ENCODE peak calls at places on chromosomes 5 and 9, in five cellular contexts. One of them, this sample, is unnamed. For H3K27me3 and H3K36me3, the result is how much of the 10 kb centered on the place peaks cover.

GRCh38 chr9:109771796-109772525 is 8.0 kb upstream of the PALM2AKAP2 start:
- DNase-seq in SK-N-SH: no peak
- DNase-seq in lower lobe of right lung: no peak
- DNase-seq in psoas muscle: no peak
- DNase-seq in cardiac muscle cell: peak
- DNase-seq in this sample: no peak

GRCh38 chr5:78899922-78900362 is 85.2 kb downstream of the ARSB start:
- DNase-seq in psoas muscle: no peak
- DNase-seq in lower lobe of right lung: peak
- DNase-seq in SK-N-SH: no peak
- DNase-seq in cardiac muscle cell: peak
- DNase-seq in this sample: peak

GRCh38 chr5:59065551-59065950 is 482.7 kb downstream of the RAB3C start:
- DNase-seq in SK-N-SH: no peak
- DNase-seq in psoas muscle: no peak
- DNase-seq in lower lobe of right lung: no peak
- DNase-seq in cardiac muscle cell: no peak
- DNase-seq in this sample: no peak

GRCh38 chr5:160165137-160166068 is 46.2 kb upstream of the PWWP2A start:
- DNase-seq in SK-N-SH: peak
- DNase-seq in cardiac muscle cell: peak
- DNase-seq in psoas muscle: peak
- DNase-seq in lower lobe of right lung: peak
- DNase-seq in this sample: peak

GRCh38 chr5:123094919-123095693 is 6.1 kb downstream of the PRDM6 start:
- DNase-seq in lower lobe of right lung: no peak
- DNase-seq in SK-N-SH: peak
- DNase-seq in psoas muscle: no peak
- DNase-seq in cardiac muscle cell: peak
- DNase-seq in this sample: peak

GRCh38 chr5:67619235-67619634 is 422.6 kb upstream of the CD180 start:
- DNase-seq in cardiac muscle cell: no peak
- DNase-seq in lower lobe of right lung: no peak
- DNase-seq in psoas muscle: no peak
- DNase-seq in SK-N-SH: no peak
- DNase-seq in this sample: no peak

GRCh38 chr5:80608730-80609129 is 38.6 kb upstream of the ANKRD34B start:
- DNase-seq in cardiac muscle cell: no peak
- DNase-seq in SK-N-SH: no peak
- DNase-seq in lower lobe of right lung: no peak
- DNase-seq in psoas muscle: no peak
- DNase-seq in this sample: no peak

GRCh38 chr9:131809941-131810344 is 70.1 kb upstream of the RAPGEF1 start:
- DNase-seq in lower lobe of right lung: no peak
- DNase-seq in SK-N-SH: no peak
- DNase-seq in psoas muscle: no peak
- DNase-seq in cardiac muscle cell: no peak
- DNase-seq in this sample: no peak

GRCh38 chr5:135013445-135013844 is 20.6 kb downstream of the PITX1 start:
- DNase-seq in lower lobe of right lung: no peak
- DNase-seq in SK-N-SH: no peak
- DNase-seq in psoas muscle: no peak
- DNase-seq in cardiac muscle cell: no peak
- DNase-seq in this sample: no peak

GRCh38 chr5:174223355-174223754 is 177.8 kb downstream of the NSG2 start:
- DNase-seq in cardiac muscle cell: peak
- DNase-seq in lower lobe of right lung: no peak
- DNase-seq in psoas muscle: no peak
- DNase-seq in SK-N-SH: peak
- DNase-seq in this sample: no peak
- H3K27me3 ChIP-seq in cardiac muscle cell: under half
- H3K27me3 ChIP-seq in lower lobe of right lung: under half
- H3K27me3 ChIP-seq in psoas muscle: under half
- H3K27me3 ChIP-seq in SK-N-SH: under half
- H3K27me3 ChIP-seq in this sample: under half

DNA sequence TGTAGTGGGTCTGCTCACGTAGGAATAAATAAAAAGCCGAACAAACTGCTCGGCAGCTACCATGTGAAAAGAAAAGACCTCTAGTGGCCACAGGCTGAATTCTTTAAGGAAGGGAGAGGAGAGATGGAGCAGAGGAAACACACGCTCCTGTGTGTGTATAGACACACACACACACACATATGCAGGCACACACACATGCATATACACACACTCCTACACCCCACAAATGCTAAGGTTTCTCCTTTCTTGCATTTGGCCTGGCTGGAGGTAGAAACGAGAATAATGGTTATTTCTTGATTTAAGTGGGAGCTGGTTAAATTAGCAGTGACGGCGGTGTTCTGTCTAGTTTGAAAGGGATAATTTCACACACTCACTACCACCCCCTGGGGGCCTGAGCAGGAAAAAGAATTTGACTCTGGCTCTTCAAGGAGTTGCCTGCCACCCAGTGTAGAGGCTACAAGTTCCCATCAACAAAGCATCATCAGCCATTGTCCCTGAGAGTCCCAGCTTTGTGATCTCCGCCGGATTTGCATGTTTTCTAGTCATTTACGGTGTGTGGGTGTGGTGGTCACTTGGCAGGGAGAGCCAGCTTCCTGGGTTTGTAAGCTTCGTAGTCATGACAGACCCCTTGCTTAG is at the start of gene INSYN2B:
- DNase-seq in SK-N-SH: peak
- DNase-seq in psoas muscle: peak
- DNase-seq in lower lobe of right lung: peak
- DNase-seq in cardiac muscle cell: peak
- DNase-seq in this sample: peak
- H3K4me3 ChIP-seq in SK-N-SH: peak
- H3K4me3 ChIP-seq in psoas muscle: no peak
- H3K4me3 ChIP-seq in lower lobe of right lung: peak
- H3K4me3 ChIP-seq in cardiac muscle cell: peak
- H3K4me3 ChIP-seq in this sample: no peak

DNA sequence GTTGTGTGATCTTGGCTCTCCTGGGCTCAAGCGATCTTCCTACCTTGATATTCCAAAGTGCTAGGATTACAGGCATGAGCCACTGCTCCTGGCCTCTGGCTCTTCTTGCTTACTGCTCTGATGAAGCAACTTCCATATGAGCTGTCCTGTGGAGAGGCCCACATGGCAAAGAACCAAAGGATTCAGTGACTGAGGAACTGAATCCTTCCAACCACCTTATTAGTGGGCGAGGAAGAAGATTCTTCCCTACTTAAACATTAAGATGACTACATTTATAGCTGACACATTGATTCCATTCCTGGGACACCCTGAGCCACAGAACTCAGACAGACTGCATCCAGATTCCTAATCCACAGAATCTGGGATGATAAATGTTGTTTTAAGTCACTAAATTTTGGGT is 16.5 kb upstream of the SLCO4C1 start:
- DNase-seq in cardiac muscle cell: no peak
- DNase-seq in SK-N-SH: no peak
- DNase-seq in lower lobe of right lung: no peak
- DNase-seq in psoas muscle: no peak
- DNase-seq in this sample: no peak
- H3K36me3 ChIP-seq in cardiac muscle cell: under half
- H3K36me3 ChIP-seq in SK-N-SH: under half
- H3K36me3 ChIP-seq in lower lobe of right lung: under half
- H3K36me3 ChIP-seq in psoas muscle: under half
- H3K36me3 ChIP-seq in this sample: under half

GRCh38 chr5:88658005-88658404 is 225.0 kb downstream of the MEF2C start:
- DNase-seq in psoas muscle: no peak
- DNase-seq in lower lobe of right lung: no peak
- DNase-seq in SK-N-SH: no peak
- DNase-seq in cardiac muscle cell: no peak
- DNase-seq in this sample: no peak

GRCh38 chr5:88660326-88660946 is 222.5 kb downstream of the MEF2C start:
- DNase-seq in SK-N-SH: no peak
- DNase-seq in psoas muscle: no peak
- DNase-seq in cardiac muscle cell: no peak
- DNase-seq in lower lobe of right lung: no peak
- DNase-seq in this sample: peak

GRCh38 chr5:88659529-88660325 is 223.3 kb downstream of the MEF2C start:
- DNase-seq in psoas muscle: no peak
- DNase-seq in cardiac muscle cell: no peak
- DNase-seq in lower lobe of right lung: no peak
- DNase-seq in SK-N-SH: no peak
- DNase-seq in this sample: peak

GRCh38 chr5:88656196-88656935 is 226.6 kb downstream of the MEF2C start:
- DNase-seq in lower lobe of right lung: no peak
- DNase-seq in cardiac muscle cell: no peak
- DNase-seq in psoas muscle: no peak
- DNase-seq in SK-N-SH: no peak
- DNase-seq in this sample: no peak

DNA sequence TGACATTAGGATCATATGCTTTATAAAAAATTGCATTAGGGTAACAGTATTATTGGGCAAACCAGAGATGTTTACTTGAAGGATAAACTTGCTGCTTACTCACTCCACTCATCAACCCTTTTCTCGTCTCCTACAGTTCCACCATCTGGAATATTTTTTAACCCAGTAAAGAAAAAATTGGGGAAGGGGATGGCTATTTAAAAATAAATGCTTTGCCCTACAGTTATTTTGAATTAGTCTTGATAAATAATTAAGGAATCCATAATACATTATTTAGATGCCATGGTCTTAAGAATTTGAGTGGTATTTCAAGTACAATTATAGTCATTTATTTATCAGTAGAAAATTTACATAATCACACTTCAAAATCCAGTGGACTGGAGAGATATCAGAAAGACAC is 225.8 kb downstream of the MEF2C start:
- DNase-seq in lower lobe of right lung: no peak
- DNase-seq in cardiac muscle cell: no peak
- DNase-seq in SK-N-SH: no peak
- DNase-seq in psoas muscle: no peak
- DNase-seq in this sample: no peak
- H3K27me3 ChIP-seq in lower lobe of right lung: half or more
- H3K27me3 ChIP-seq in cardiac muscle cell: half or more
- H3K27me3 ChIP-seq in SK-N-SH: under half
- H3K27me3 ChIP-seq in psoas muscle: under half
- H3K27me3 ChIP-seq in this sample: under half

GRCh38 chr9:96513622-96514021 is 63.7 kb downstream of the HABP4 start:
- DNase-seq in SK-N-SH: no peak
- DNase-seq in lower lobe of right lung: no peak
- DNase-seq in cardiac muscle cell: no peak
- DNase-seq in psoas muscle: no peak
- DNase-seq in this sample: no peak
- H3K4me3 ChIP-seq in SK-N-SH: no peak
- H3K4me3 ChIP-seq in lower lobe of right lung: no peak
- H3K4me3 ChIP-seq in cardiac muscle cell: no peak
- H3K4me3 ChIP-seq in psoas muscle: no peak
- H3K4me3 ChIP-seq in this sample: no peak

GRCh38 chr5:151577566-151577965 is 13.6 kb downstream of the FAT2 start:
- DNase-seq in cardiac muscle cell: no peak
- DNase-seq in SK-N-SH: no peak
- DNase-seq in psoas muscle: no peak
- DNase-seq in lower lobe of right lung: no peak
- DNase-seq in this sample: no peak
- H3K36me3 ChIP-seq in cardiac muscle cell: under half
- H3K36me3 ChIP-seq in SK-N-SH: under half
- H3K36me3 ChIP-seq in psoas muscle: under half
- H3K36me3 ChIP-seq in lower lobe of right lung: under half
- H3K36me3 ChIP-seq in this sample: under half

GRCh38 chr5:154481584-154482381 is 3.8 kb upstream of the HAND1 start:
- DNase-seq in lower lobe of right lung: no peak
- DNase-seq in cardiac muscle cell: no peak
- DNase-seq in SK-N-SH: no peak
- DNase-seq in psoas muscle: no peak
- DNase-seq in this sample: no peak
- H3K27me3 ChIP-seq in lower lobe of right lung: half or more
- H3K27me3 ChIP-seq in cardiac muscle cell: half or more
- H3K27me3 ChIP-seq in SK-N-SH: half or more
- H3K27me3 ChIP-seq in psoas muscle: half or more
- H3K27me3 ChIP-seq in this sample: half or more

GRCh38 chr9:136900988-136901515 is 14.7 kb downstream of the TRAF2 start:
- DNase-seq in psoas muscle: no peak
- DNase-seq in lower lobe of right lung: peak
- DNase-seq in SK-N-SH: no peak
- DNase-seq in cardiac muscle cell: no peak
- DNase-seq in this sample: no peak

GRCh38 chr9:136902259-136902821 is 16.0 kb downstream of the TRAF2 start:
- DNase-seq in psoas muscle: peak
- DNase-seq in lower lobe of right lung: peak
- DNase-seq in SK-N-SH: no peak
- DNase-seq in cardiac muscle cell: no peak
- DNase-seq in this sample: peak

GRCh38 chr9:136903041-136903554 is 16.8 kb downstream of the TRAF2 start:
- DNase-seq in psoas muscle: no peak
- DNase-seq in SK-N-SH: no peak
- DNase-seq in cardiac muscle cell: no peak
- DNase-seq in lower lobe of right lung: no peak
- DNase-seq in this sample: no peak

GRCh38 chr9:136900556-136900955 is 14.2 kb downstream of the TRAF2 start:
- DNase-seq in SK-N-SH: no peak
- DNase-seq in cardiac muscle cell: no peak
- DNase-seq in psoas muscle: no peak
- DNase-seq in lower lobe of right lung: no peak
- DNase-seq in this sample: no peak

DNA sequence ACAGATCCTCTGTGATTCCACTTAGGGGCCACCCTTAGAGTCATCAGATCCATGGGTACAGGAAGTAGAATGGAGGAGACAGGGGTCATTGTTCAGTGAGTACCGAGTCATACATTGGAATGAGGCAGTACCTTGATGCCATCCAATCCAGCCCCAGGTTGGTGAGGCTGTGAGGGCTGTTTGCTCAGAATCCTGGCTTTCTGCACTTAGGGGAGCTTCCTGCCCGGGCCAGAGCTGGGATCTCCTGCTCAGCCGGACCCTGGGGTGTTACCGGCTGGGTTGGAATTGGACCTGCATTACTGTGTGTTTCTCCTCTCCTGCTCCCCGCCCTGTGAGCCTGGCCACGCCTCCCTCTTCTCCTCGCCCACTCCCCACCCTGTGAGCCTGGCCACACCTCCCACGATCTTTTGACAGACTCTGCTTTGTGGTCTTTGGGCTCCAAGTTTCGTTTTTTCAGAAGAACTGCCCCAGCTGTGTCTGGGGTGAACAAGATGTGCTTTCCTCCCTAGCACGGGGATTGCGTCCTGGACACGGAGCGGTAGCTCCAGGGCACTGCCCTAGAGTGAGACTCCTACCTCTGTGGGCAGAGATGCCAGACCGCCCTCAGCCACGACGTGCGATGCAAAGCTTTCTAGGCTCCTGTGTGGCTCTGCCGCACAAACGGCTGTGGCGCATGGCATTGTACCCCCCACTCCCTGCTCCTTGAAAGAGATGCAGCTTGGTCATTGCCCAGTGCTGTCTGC is 15.4 kb downstream of the TRAF2 start:
- DNase-seq in lower lobe of right lung: no peak
- DNase-seq in psoas muscle: no peak
- DNase-seq in SK-N-SH: no peak
- DNase-seq in cardiac muscle cell: no peak
- DNase-seq in this sample: peak
- H3K4me3 ChIP-seq in lower lobe of right lung: peak
- H3K4me3 ChIP-seq in psoas muscle: peak
- H3K4me3 ChIP-seq in SK-N-SH: no peak
- H3K4me3 ChIP-seq in cardiac muscle cell: no peak
- H3K4me3 ChIP-seq in this sample: no peak